ENCODE peak calls at places on chromosome 16, in four cellular contexts. Z, V, F and X are unnamed samples.

GRCh38 chr16:30184430-30185140 is 1.2 kb downstream of the CORO1A start:
- DNase-seq in Z (no peak), V (no peak), F (no peak), X (peak; percentile 25)

GRCh38 chr16:23424292-23424958 is 28.6 kb downstream of the COG7 start:
- DNase-seq in V (no peak), F (no peak), Z (no peak), X (peak; percentile 92)

GRCh38 chr16:9469512-9469911 is 378.1 kb downstream of the HAPSTR1 start:
- DNase-seq in Z (peak; percentile 28), V (no peak), F (no peak), X (peak; percentile 27)

GRCh38 chr16:65737831-65738230 is 616.0 kb upstream of the CDH11 start:
- DNase-seq in Z (no peak), F (no peak), V (peak; percentile 80), X (no peak)

GRCh38 chr16:9567674-9568073 is 476.2 kb downstream of the HAPSTR1 start:
- DNase-seq in Z (no peak), F (no peak), V (no peak), X (no peak)

GRCh38 chr16:81900456-81900855 is 110.8 kb downstream of the SDR42E1 start:
- DNase-seq in F (no peak), Z (no peak), V (no peak), X (no peak)

GRCh38 chr16:10352262-10352661 is 33.6 kb upstream of the ATF7IP2 start:
- DNase-seq in Z (no peak), V (no peak), F (no peak), X (no peak)

GRCh38 chr16:81758376-81758775 is 20.7 kb upstream of the PLCG2 start:
- DNase-seq in Z (peak; percentile 10), V (no peak), F (peak; percentile 19), X (peak; percentile 69)

GRCh38 chr16:47244206-47244605 is 100.5 kb upstream of the NETO2 start:
- DNase-seq in Z (no peak), F (no peak), V (no peak), X (no peak)

GRCh38 chr16:57045694-57046381 is 46.5 kb upstream of the CPNE2 start:
- DNase-seq in F (peak; percentile 75), V (peak; percentile 82), Z (peak; percentile 68), X (peak; percentile 48)

GRCh38 chr16:62029947-62030346 is 6.3 kb downstream of the CDH8 start:
- DNase-seq in F (no peak), V (no peak), Z (no peak), X (no peak)

GRCh38 chr16:24102120-24102740 is 153.9 kb upstream of the CACNG3 start:
- DNase-seq in V (no peak), F (no peak), Z (no peak), X (no peak)

GRCh38 chr16:11637320-11637719 is 30.9 kb upstream of the SNN start:
- DNase-seq in Z (no peak), V (no peak), F (no peak), X (no peak)

GRCh38 chr16:51095890-51096626 is 55.0 kb downstream of the SALL1 start:
- DNase-seq in V (no peak), Z (no peak), F (no peak), X (no peak)

GRCh38 chr16:55478827-55479559 is at the start of gene MMP2:
- DNase-seq in Z (peak; percentile 81), F (peak; percentile 82), V (peak; percentile 91), X (peak; percentile 33)

GRCh38 chr16:87583453-87584131 is 18.7 kb upstream of the JPH3 start:
- DNase-seq in V (no peak), Z (peak; percentile 85), F (peak; percentile 68), X (no peak)

GRCh38 chr16:87582966-87583325 is 19.4 kb upstream of the JPH3 start:
- DNase-seq in Z (no peak), V (no peak), F (no peak), X (no peak)

GRCh38 chr16:87581867-87582220 is 20.5 kb upstream of the JPH3 start:
- DNase-seq in Z (peak; percentile 99), V (no peak), F (peak; percentile 98), X (peak; percentile 65)

GRCh38 chr16:87580855-87581261 is 21.4 kb upstream of the JPH3 start:
- DNase-seq in Z (peak; percentile 88), F (peak; percentile 57), V (no peak), X (no peak)

GRCh38 chr16:87582221-87582965 is 19.9 kb upstream of the JPH3 start:
- DNase-seq in F (peak; percentile 88), V (peak; percentile 35), Z (peak; percentile 90), X (no peak)
- H3K4me3 ChIP-seq in F (peak overlapping the region; percentile 22), V (no peak overlapping the region), Z (peak overlapping the region; percentile 19), X (no peak overlapping the region)

DNA sequence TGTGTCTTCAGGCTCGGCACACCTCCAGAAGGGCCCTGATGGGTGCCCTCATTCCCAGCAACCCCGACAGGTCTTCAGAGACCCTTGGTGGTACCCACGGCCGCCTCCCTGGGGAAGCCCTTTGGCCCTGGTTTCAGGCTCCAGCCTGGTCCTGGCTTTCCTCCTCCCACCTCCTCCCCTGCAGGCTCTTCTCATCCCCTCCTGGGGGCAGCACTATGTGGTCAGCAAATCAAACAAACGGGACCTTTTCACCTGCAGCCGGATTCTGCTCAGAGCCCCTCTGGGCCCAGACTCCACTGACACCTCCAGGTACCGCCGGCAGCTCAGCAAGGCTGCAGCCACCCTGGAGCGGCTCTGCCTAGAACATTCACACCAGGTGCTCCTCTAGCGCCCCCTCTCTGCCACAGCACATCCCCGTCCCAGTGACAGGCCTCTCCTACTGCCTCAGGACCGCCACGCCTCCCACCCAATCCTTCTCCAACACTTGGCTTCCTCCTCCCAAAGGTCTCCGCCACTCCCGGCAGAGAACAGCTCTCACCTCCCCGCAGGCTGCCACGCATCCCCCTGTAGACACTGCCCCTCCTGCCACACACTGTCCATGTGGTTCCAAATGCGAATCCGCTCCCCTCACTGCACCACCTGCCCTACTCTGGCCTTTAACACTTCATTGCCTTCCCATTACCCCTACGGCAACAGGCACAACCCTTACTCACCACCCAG is 12.0 kb downstream of the CORO7 start:
- DNase-seq in V (peak; percentile 85), F (peak; percentile 56), Z (peak; percentile 48), X (peak; percentile 69)
- TF ChIP-seq CTCF in V (peak; percentile 79), F (peak; percentile 74), Z (peak; percentile 68), X (peak; percentile 64)

DNA sequence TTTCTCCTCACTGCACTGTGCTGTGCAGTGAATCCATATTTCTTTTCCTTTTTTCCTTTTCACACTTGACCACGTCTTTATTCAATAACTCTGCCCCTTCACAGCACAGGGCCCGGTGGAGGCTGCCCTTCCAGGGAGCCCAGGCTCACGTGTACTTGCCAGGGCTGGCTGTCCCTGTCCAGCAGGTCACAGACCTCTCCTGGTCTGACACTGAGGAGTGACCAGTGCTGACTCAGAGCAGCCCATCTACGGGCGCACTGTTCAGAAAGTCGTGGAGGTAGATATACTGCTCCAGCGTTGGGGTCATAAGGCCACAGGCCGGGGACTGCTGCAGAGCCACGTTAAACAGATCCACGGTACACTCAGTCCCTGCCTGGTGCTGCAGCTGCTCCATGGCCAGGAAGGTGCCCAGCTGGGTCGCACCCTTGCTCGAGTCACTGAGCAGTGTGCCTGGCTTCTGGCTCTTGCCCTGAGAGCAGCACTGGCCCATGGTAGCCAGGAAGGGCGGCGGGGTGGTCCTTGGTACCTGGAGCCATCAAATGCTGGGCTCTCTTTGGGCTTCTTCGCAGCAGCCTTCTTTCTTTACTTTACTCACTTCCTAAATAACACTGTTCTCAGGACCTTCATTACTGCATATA is 531.7 kb downstream of the CDH13 start:
- DNase-seq in F (no peak), V (no peak), Z (no peak), X (no peak)
- H3K4me3 ChIP-seq in F (no peak overlapping the region), V (no peak overlapping the region), Z (no peak overlapping the region), X (no peak overlapping the region)

DNA sequence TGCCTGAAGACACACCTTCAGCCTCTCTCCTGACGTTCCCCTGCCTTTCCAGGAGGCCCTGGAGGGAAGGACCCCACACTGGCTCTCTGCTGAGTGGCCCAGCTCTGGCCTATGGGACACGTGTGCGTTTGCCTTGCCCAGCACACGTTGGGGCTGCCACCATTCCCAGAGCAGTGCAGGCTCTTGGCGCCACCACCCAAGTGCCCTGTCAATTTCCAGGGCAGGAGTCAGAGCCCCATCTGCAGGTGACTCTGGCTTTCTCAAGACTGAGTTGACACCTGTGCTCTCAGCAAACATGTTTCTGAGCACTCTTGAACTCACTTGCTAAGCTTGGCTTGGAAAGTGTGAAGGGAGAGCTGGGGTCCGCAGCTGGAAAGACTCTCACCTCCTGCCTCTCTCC is 4.7 kb upstream of the IRF8 start:
- DNase-seq in Z (no peak), V (no peak), F (no peak), X (no peak)
- TF ChIP-seq CTCF in Z (no peak), V (no peak), F (no peak), X (no peak)